ENCODE peak calls at places on chromosomes 2 and 18, in nine cellular contexts. K is effector memory CD4-positive, alpha-beta T cell; Z is substantia nigra; R is stimulated activated CD4-positive, alpha-beta T cell treated with anti-CD3 and anti-CD28 coated beads, TNF-alpha, amount 100 ng/mL, for 24 hours; U is hypothalamus; C is HS-5; Q is NCI-H460; A is sciatic nerve; N is KBM-7. M is an unnamed sample.

GRCh38 chr18:48098007-48098406 is 167.5 kb upstream of the SMAD2 start:
- DNase-seq in Q (no peak), K (no peak), R (no peak), U (no peak), C (no peak), N (no peak), A (no peak), Z (no peak), M (no peak)

GRCh38 chr2:196123679-196124373 is 47.6 kb downstream of the STK17B start:
- DNase-seq in C (no peak), Q (no peak), N (no peak), A (no peak), R (no peak), U (no peak), Z (no peak), K (no peak), M (no peak)

GRCh38 chr2:88396209-88396608 is 56.3 kb downstream of the FOXI3 start:
- DNase-seq in U (no peak), A (no peak), K (no peak), C (no peak), Q (no peak), N (no peak), R (no peak), Z (no peak), M (no peak)

GRCh38 chr2:1722692-1723091 is 21.6 kb downstream of the PXDN start:
- DNase-seq in Z (no peak), Q (no peak), A (no peak), R (no peak), N (no peak), C (no peak), K (no peak), U (no peak), M (no peak)

GRCh38 chr18:70082430-70082829 is 123.1 kb downstream of the RTTN start:
- DNase-seq in Z (no peak), K (no peak), R (no peak), Q (no peak), C (no peak), N (no peak), U (no peak), A (no peak), M (no peak)

GRCh38 chr2:223046470-223047053 is 5.4 kb upstream of the KCNE4 start:
- DNase-seq in R (no peak), Q (no peak), N (peak; percentile 20), C (no peak), U (no peak), Z (no peak), A (no peak), K (no peak), M (no peak)

GRCh38 chr2:207474871-207475485 is 54.8 kb upstream of the CREB1 start:
- DNase-seq in Z (no peak), A (no peak), R (peak; percentile 9), U (peak; percentile 3), C (peak; percentile 64), Q (peak; percentile 59), N (peak; percentile 71), K (peak; percentile 29), M (peak; percentile 56)

GRCh38 chr2:21267232-21267835 is 143.6 kb downstream of the TDRD15 start:
- DNase-seq in R (no peak), A (no peak), U (no peak), Q (no peak), N (no peak), K (no peak), Z (no peak), C (no peak), M (no peak)

GRCh38 chr2:61018319-61018750 is 280 bp upstream of the PUS10 start:
- DNase-seq in U (no peak), Z (no peak), Q (no peak), C (no peak), R (no peak), N (peak; percentile 67), K (no peak), A (no peak), M (no peak)

GRCh38 chr2:236601306-236602202 is 31.9 kb downstream of the ACKR3 start:
- DNase-seq in A (no peak), R (no peak), Q (no peak), U (no peak), Z (no peak), C (no peak), N (no peak), K (no peak), M (no peak)

GRCh38 chr2:131475831-131476230 is at the start of gene TUBA3D:
- DNase-seq in Q (no peak), U (no peak), R (no peak), N (no peak), C (no peak), Z (no peak), K (no peak), A (no peak), M (no peak)

GRCh38 chr2:119659601-119660342 is 19.2 kb upstream of the TMEM177 start:
- DNase-seq in N (peak; percentile 48), R (no peak), Z (peak; percentile 26), U (no peak), K (no peak), C (no peak), Q (peak; percentile 42), A (no peak), M (no peak)

GRCh38 chr2:212157011-212157410 is 381.6 kb downstream of the ERBB4 start:
- DNase-seq in N (no peak), Z (no peak), C (peak; percentile 56), K (no peak), A (no peak), Q (no peak), R (no peak), U (no peak), M (no peak)

GRCh38 chr2:38377501-38378258 is 607 bp upstream of the ATL2 start:
- DNase-seq in K (no peak), Q (peak; percentile 11), N (peak; percentile 19), A (no peak), C (peak; percentile 56), U (no peak), Z (no peak), R (no peak), M (peak; percentile 48)

GRCh38 chr2:11688222-11689069 is 18.5 kb upstream of the NTSR2 start:
- DNase-seq in Z (peak; percentile 66), A (peak; percentile 91), N (peak; percentile 91), C (no peak), U (peak; percentile 50), R (peak; percentile 75), Q (peak; percentile 60), K (peak; percentile 67), M (peak; percentile 67)

GRCh38 chr2:101501443-101501842 is 26.5 kb upstream of the RFX8 start:
- DNase-seq in A (no peak), Q (no peak), N (no peak), Z (no peak), K (no peak), C (no peak), R (no peak), U (no peak), M (no peak)

GRCh38 chr2:43178602-43179542 is 47.5 kb downstream of the ZFP36L2 start:
- DNase-seq in A (peak; percentile 82), R (no peak), U (no peak), C (peak; percentile 8), N (peak; percentile 75), Z (no peak), Q (peak; percentile 79), K (no peak), M (peak; percentile 81)

GRCh38 chr18:72160504-72161445 is 383.4 kb downstream of the CBLN2 start:
- DNase-seq in A (no peak), C (no peak), N (no peak), R (no peak), K (no peak), Q (no peak), U (no peak), Z (no peak), M (no peak)

GRCh38 chr2:234494361-234495075 is 2.4 kb downstream of the ARL4C start:
- DNase-seq in A (no peak), K (peak; percentile 27), R (no peak), C (no peak), Z (no peak), Q (no peak), U (no peak), N (no peak), M (no peak)

GRCh38 chr2:66665124-66665984 is 230.4 kb downstream of the MEIS1 start:
- DNase-seq in Q (no peak), R (no peak), K (no peak), U (no peak), C (no peak), N (no peak), A (no peak), Z (no peak), M (no peak)

GRCh38 chr2:85933753-85934594 is 45.2 kb upstream of the ST3GAL5 start:
- DNase-seq in R (no peak), A (no peak), Z (no peak), N (peak; percentile 32), K (no peak), Q (no peak), U (no peak), C (peak; percentile 55), M (no peak)

GRCh38 chr2:100484390-100484789 is 14.1 kb downstream of the NMS start:
- DNase-seq in N (no peak), A (no peak), K (no peak), U (no peak), R (no peak), Z (no peak), Q (no peak), C (no peak), M (no peak)

GRCh38 chr2:120237491-120237902 is 14.3 kb upstream of the TMEM185B start:
- DNase-seq in A (no peak), N (no peak), R (no peak), Z (no peak), C (peak; percentile 64), U (no peak), K (no peak), Q (no peak), M (peak; percentile 27)

GRCh38 chr2:57516740-57517340 is 529.8 kb upstream of the VRK2 start:
- DNase-seq in U (no peak), A (no peak), K (no peak), C (peak; percentile 26), Z (no peak), Q (peak; percentile 40), N (peak; percentile 65), R (no peak), M (peak; percentile 16)

GRCh38 chr2:40680547-40680946 is 228.7 kb upstream of the SLC8A1 start:
- DNase-seq in Q (no peak), R (no peak), A (no peak), U (no peak), C (no peak), Z (no peak), N (no peak), K (no peak), M (no peak)

GRCh38 chr2:112048236-112048592 is 6.9 kb upstream of the TMEM87B start:
- DNase-seq in K (no peak), N (no peak), R (no peak), A (no peak), Z (no peak), Q (no peak), U (no peak), C (no peak), M (no peak)

GRCh38 chr2:67694464-67694863 is 297.3 kb downstream of the ETAA1 start:
- DNase-seq in Z (no peak), K (no peak), C (no peak), A (no peak), U (no peak), R (no peak), Q (no peak), N (no peak), M (no peak)

GRCh38 chr2:112065966-112066365 is 10.9 kb downstream of the TMEM87B start:
- DNase-seq in U (no peak), A (no peak), Q (no peak), Z (no peak), C (peak; percentile 77), K (no peak), N (no peak), R (no peak), M (no peak)

GRCh38 chr2:173401716-173402326 is 47.1 kb downstream of the CDCA7 start:
- DNase-seq in R (no peak), N (no peak), U (no peak), C (no peak), K (no peak), Z (no peak), A (no peak), Q (no peak), M (no peak)

GRCh38 chr18:49303376-49303775 is 157.1 kb downstream of the DYM start:
- DNase-seq in N (no peak), K (no peak), R (no peak), Z (no peak), U (no peak), A (no peak), C (no peak), Q (no peak), M (no peak)